ENCODE peak calls at places on chromosome 12, in eight cellular contexts. K, J, D, S, P, Q, Z and I are unnamed samples.

GRCh38 chr12:49811961-49812401 is 16.2 kb downstream of the NCKAP5L start:
- DNase-seq in S (no peak), Z (no peak), P (no peak), K (no peak), D (no peak), J (no peak), Q (no peak), I (no peak)

GRCh38 chr12:47004634-47005033 is 74.8 kb upstream of the PCED1B start:
- DNase-seq in Q (no peak), J (no peak), Z (no peak), K (no peak), D (no peak), S (no peak), P (no peak), I (peak; percentile 28)

GRCh38 chr12:128830505-128830893 is 6.7 kb upstream of the SLC15A4 start:
- DNase-seq in K (no peak), J (no peak), Q (no peak), S (no peak), P (no peak), D (no peak), Z (no peak), I (no peak)

GRCh38 chr12:132427177-132427725 is 62.7 kb upstream of the FBRSL1 start:
- DNase-seq in D (no peak), S (no peak), K (no peak), J (no peak), P (no peak), Q (no peak), Z (no peak), I (peak; percentile 45)

GRCh38 chr12:54429014-54429471 is 10.0 kb upstream of the ITGA5 start:
- DNase-seq in Z (no peak), Q (no peak), D (no peak), J (peak; percentile 42), P (no peak), K (no peak), S (no peak), I (no peak)

GRCh38 chr12:123075591-123076171 is 75.2 kb downstream of the PITPNM2 start:
- DNase-seq in J (peak; percentile 56), Z (peak; percentile 77), P (peak; percentile 66), K (peak; percentile 27), D (no peak), Q (peak; percentile 7), S (no peak), I (peak; percentile 48)

GRCh38 chr12:93100610-93101009 is 171.5 kb upstream of the EEA1 start:
- DNase-seq in Z (no peak), P (no peak), S (no peak), Q (no peak), J (no peak), K (no peak), D (no peak), I (no peak)

GRCh38 chr12:113473942-113474341 is 2.3 kb upstream of the LHX5 start:
- DNase-seq in K (no peak), J (no peak), D (no peak), Q (no peak), Z (no peak), P (no peak), S (no peak), I (no peak)

GRCh38 chr12:125221602-125222001 is 156.4 kb downstream of the AACS start:
- DNase-seq in S (no peak), P (no peak), D (no peak), K (no peak), J (no peak), Q (no peak), Z (no peak), I (no peak)
- H3K27ac ChIP-seq in S (no peak overlapping the region), P (no peak overlapping the region), D (no peak overlapping the region), K (no peak overlapping the region), J (no peak overlapping the region), Q (no peak overlapping the region), Z (no peak overlapping the region), I (no peak overlapping the region)

GRCh38 chr12:109236257-109236656 is 72.8 kb downstream of the FOXN4 start:
- DNase-seq in D (no peak), J (no peak), P (no peak), S (no peak), K (no peak), Z (no peak), Q (no peak), I (no peak)
- H3K36me3 ChIP-seq in D (peaks cover 88% of the 10 kb centered on the region), J (no peaks in the 10 kb centered on the region), P (no peaks in the 10 kb centered on the region), S (peaks cover 16% of the 10 kb centered on the region), K (peaks cover 96% of the 10 kb centered on the region), Z (peaks cover 5% of the 10 kb centered on the region), Q (peaks cover 80% of the 10 kb centered on the region), I (peaks cover 28% of the 10 kb centered on the region)

GRCh38 chr12:51867796-51868428 is 19.4 kb upstream of the FIGNL2 start:
- DNase-seq in S (no peak), K (no peak), P (no peak), D (no peak), J (no peak), Q (no peak), Z (no peak), I (no peak)

GRCh38 chr12:51868821-51869489 is 18.9 kb upstream of the ANKRD33 start:
- DNase-seq in J (no peak), K (no peak), S (no peak), D (no peak), Q (no peak), Z (no peak), P (no peak), I (peak; percentile 27)

GRCh38 chr12:51871126-51871525 is 16.8 kb upstream of the ANKRD33 start:
- DNase-seq in K (peak; percentile 44), S (peak; percentile 48), J (no peak), Q (no peak), P (no peak), D (no peak), Z (no peak), I (no peak)

GRCh38 chr12:51869931-51870330 is 18.0 kb upstream of the ANKRD33 start:
- DNase-seq in J (no peak), P (no peak), D (no peak), Q (no peak), S (no peak), Z (no peak), K (no peak), I (no peak)

DNA sequence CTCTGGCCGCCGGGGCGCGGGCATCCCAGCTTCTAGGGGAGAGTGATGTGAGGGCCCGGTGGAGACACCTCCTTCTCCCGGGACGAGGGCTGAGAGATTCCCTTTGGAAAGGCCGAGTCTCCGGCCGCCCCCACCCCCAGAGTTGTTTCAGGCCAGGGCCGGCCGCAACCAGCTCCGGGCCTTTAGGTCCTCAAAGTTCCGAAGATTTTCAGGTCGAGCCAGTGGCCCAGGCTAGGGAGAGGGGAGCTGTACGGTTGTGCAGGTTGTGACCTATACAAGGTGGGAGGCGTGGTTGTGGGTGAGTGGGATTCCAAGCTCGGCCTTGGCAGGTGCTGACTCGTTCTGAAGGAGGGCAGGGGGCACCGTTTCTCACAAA is 18.4 kb upstream of the ANKRD33 start:
- DNase-seq in Q (no peak), K (no peak), P (no peak), S (no peak), D (no peak), Z (no peak), J (no peak), I (no peak)
- H3K4me3 ChIP-seq in Q (no peak overlapping the region), K (peak overlapping the region; percentile 57), P (peak overlapping the region; percentile 22), S (peak overlapping the region; percentile 58), D (peak overlapping the region; percentile 49), Z (no peak overlapping the region), J (peak overlapping the region; percentile 32), I (no peak overlapping the region)

GRCh38 chr12:11729439-11730150 is 80.1 kb downstream of the ETV6 start:
- DNase-seq in K (no peak), Z (no peak), Q (no peak), S (no peak), J (no peak), D (no peak), P (no peak), I (peak; percentile 88)

GRCh38 chr12:11726659-11727058 is 77.2 kb downstream of the ETV6 start:
- DNase-seq in J (no peak), K (no peak), S (no peak), Q (no peak), P (no peak), Z (no peak), D (no peak), I (no peak)

GRCh38 chr12:11727133-11727664 is 77.7 kb downstream of the ETV6 start:
- DNase-seq in K (no peak), Q (no peak), J (no peak), P (no peak), S (no peak), D (no peak), Z (peak; percentile 3), I (no peak)

GRCh38 chr12:11729008-11729407 is 79.5 kb downstream of the ETV6 start:
- DNase-seq in J (no peak), P (no peak), Z (no peak), S (no peak), K (no peak), D (no peak), Q (peak; percentile 85), I (peak; percentile 95)

DNA sequence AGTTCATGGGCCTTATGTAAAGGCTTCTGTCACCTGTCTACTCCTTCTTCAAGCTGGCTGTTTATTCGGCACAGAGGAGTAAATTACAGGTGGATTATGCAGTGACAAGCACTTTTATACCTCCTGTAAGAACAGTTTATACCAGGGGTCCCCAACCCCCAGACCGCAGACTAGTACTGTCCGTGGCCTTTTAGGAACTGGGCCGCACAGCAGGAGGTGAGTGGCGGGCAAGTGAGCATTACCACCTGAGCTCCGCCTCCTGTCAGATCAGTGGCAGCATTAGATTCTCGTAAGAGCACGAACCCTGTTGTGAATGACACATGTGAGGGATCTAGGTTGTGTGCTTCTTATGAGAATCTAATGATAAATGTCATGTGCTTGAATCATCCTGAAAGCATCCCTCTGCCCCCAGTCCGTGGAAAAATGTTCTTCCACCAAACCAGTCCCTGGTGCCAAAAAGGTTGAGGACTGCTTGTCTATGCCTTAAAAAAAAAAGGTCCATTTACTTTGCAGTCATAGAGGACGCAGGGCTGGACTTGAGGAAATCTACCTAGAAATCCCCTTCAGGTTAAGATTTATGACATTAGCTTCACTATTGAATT is 78.8 kb downstream of the ETV6 start:
- DNase-seq in Z (no peak), K (no peak), S (no peak), P (no peak), D (no peak), Q (no peak), J (no peak), I (no peak)
- H3K27ac ChIP-seq in Z (no peak overlapping the region), K (no peak overlapping the region), S (no peak overlapping the region), P (peak overlapping the region; percentile 66), D (peak overlapping the region; percentile 80), Q (peak overlapping the region; percentile 91), J (no peak overlapping the region), I (peak overlapping the region; percentile 57)

DNA sequence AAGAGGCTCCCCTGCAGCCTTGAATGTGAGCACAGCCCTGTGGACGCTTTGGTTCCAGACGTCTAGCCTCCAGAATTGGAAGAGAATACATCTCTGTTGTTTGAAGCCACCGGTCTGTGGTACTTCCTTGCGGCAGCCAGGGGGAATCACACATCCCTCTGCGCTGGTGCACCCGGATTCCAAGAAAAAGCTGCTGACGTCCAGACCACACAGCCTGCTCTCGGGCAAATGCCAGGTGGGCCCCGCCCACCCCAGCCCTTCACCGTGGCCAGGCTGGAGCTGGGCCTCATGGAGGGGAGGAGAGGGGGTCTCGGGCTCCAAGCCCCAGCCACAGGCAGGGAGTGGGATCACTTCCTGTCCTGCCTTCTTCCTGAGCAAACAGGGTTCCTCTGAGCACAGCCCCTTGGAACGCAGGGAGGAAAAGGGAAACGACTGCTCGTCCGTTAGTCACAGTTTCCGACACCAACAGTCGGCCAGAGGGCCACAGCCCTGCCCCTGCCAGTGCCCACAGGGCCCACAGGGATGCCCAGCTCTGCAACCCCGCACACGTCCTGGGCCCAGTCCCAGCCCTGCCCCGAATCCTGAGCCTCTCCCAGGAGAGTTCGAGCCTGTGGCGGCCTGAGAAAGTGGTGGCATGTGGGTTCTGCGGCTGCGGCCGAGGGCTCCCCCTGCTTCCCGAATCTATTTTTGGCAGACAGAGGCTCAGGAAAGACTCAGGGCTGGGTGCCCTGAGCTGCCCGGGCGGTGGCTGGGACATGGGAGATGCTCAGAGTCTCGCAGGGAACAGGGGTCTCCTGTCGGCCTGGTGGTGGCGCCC is 85.3 kb downstream of the RFLNA start:
- DNase-seq in K (peak; percentile 59), Z (no peak), S (peak; percentile 76), J (peak; percentile 83), P (peak; percentile 89), Q (no peak), D (no peak), I (no peak)
- H3K36me3 ChIP-seq in K (peaks cover 75% of the 10 kb centered on the region), Z (no peaks in the 10 kb centered on the region), S (peaks cover 3% of the 10 kb centered on the region), J (no peaks in the 10 kb centered on the region), P (no peaks in the 10 kb centered on the region), Q (peaks cover 29% of the 10 kb centered on the region), D (peaks cover 69% of the 10 kb centered on the region), I (peaks cover 3% of the 10 kb centered on the region)